ENCODE peak calls at places on chromosomes 5 and 9, in seven cellular contexts. Q is NCI-H460; P is activated T-helper 1 cell treated with anti-CD3 and anti-CD28 coated beads, Interleukin-2, amount 50 U/mL, for 16 hours; M is stimulated activated CD4-positive, alpha-beta T cell treated with anti-CD3 and anti-CD28 coated beads, Interleukin-12 subunit alpha, Interleukin-12 subunit beta, amount 100 ng/mL, for 48 hours; J is stimulated activated naive CD8-positive, alpha-beta T cell treated with anti-CD3 and anti-CD28 coated beads, Interleukin-15, Interleukin-2, amounts not matched to agents 100 U/mL and 50 U/mL, for 24 hours; A is ELR; O is activated T-helper 2 cell treated with anti-CD3 and anti-CD28 coated beads, Interferon-gamma antibody, Interleukin-2, Interleukin-4, amounts not matched to agents 10 μg/mL and 5 μg/mL and 100 μg/mL, durations not matched to agents 14 hours and 24 hours and 36 hours. C is an unnamed sample.

GRCh38 chr5:137619191-137619870 is 116.6 kb downstream of the KLHL3 start:
- DNase-seq in P (no peak), J (no peak), A (peak), Q (no peak), O (no peak), M (no peak), C (peak)

GRCh38 chr5:164799391-164799790 is 1294.0 kb downstream of the MAT2B start:
- DNase-seq in O (no peak), A (no peak), M (no peak), Q (no peak), P (no peak), J (no peak), C (no peak)

GRCh38 chr9:134486127-134486995 is 155.2 kb upstream of the COL5A1 start:
- DNase-seq in Q (no peak), M (no peak), A (no peak), O (no peak), J (no peak), P (no peak), C (peak)

GRCh38 chr5:54745599-54745998 is 228.0 kb downstream of the SNX18 start:
- DNase-seq in P (no peak), Q (no peak), M (no peak), A (no peak), J (no peak), O (no peak), C (no peak)

GRCh38 chr5:1755321-1755949 is 44.2 kb downstream of the MRPL36 start:
- DNase-seq in M (no peak), A (no peak), J (no peak), O (no peak), Q (no peak), P (no peak), C (peak)

GRCh38 chr5:148454576-148454975 is 70.8 kb downstream of the FBXO38 start:
- DNase-seq in M (no peak), Q (no peak), O (no peak), P (no peak), A (no peak), J (no peak), C (peak)

GRCh38 chr5:59351076-59351794 is 542.3 kb downstream of the PDE4D start:
- DNase-seq in J (no peak), M (no peak), O (no peak), Q (no peak), P (no peak), A (no peak), C (no peak)

GRCh38 chr5:173554989-173555705 is 61.3 kb downstream of the BOD1 start:
- DNase-seq in Q (no peak), O (no peak), A (no peak), J (no peak), M (no peak), P (no peak), C (no peak)

GRCh38 chr9:79287152-79287766 is 284.5 kb upstream of the TLE4 start:
- DNase-seq in Q (no peak), O (no peak), A (no peak), M (no peak), P (no peak), J (no peak), C (no peak)

GRCh38 chr5:65721050-65721774 is 697 bp downstream of the SGTB start:
- DNase-seq in M (no peak), P (no peak), J (peak), A (peak), Q (no peak), O (peak), C (peak)

GRCh38 chr5:66242050-66242449 is 98.0 kb downstream of the SREK1 start:
- DNase-seq in O (no peak), P (no peak), M (no peak), J (no peak), A (peak), Q (no peak), C (no peak)

GRCh38 chr5:7382588-7382987 is 13.3 kb upstream of the ADCY2 start:
- DNase-seq in O (no peak), Q (no peak), A (no peak), M (no peak), J (no peak), P (no peak), C (no peak)

GRCh38 chr9:98851730-98852462 is 44.4 kb downstream of the GALNT12 start:
- DNase-seq in A (peak), M (peak), Q (no peak), O (peak), P (no peak), J (peak), C (no peak)

GRCh38 chr9:21812945-21813568 is 10.6 kb downstream of the MTAP start:
- DNase-seq in O (peak), J (peak), A (peak), Q (peak), P (peak), M (peak), C (peak)

GRCh38 chr9:6758418-6759113 is 793 bp downstream of the KDM4C start:
- DNase-seq in J (peak), Q (no peak), M (peak), P (peak), A (peak), O (peak), C (peak)

GRCh38 chr5:126878085-126878484 is 101.1 kb downstream of the LMNB1 start:
- DNase-seq in Q (no peak), O (no peak), A (no peak), J (no peak), M (no peak), P (no peak), C (no peak)

GRCh38 chr5:92909545-92909962 is 671.5 kb downstream of the NR2F1-AS1 start:
- DNase-seq in A (peak), Q (no peak), P (no peak), M (no peak), J (no peak), O (no peak), C (no peak)

GRCh38 chr5:96781031-96781733 is 26.6 kb downstream of the ERAP1 start:
- DNase-seq in J (no peak), P (no peak), O (no peak), Q (no peak), M (no peak), A (peak), C (no peak)

GRCh38 chr5:113059232-113059805 is 82.7 kb downstream of the DCP2 start:
- DNase-seq in O (no peak), Q (no peak), A (no peak), J (no peak), P (no peak), M (no peak), C (peak)

GRCh38 chr5:98794414-98795080 is 21.1 kb downstream of the RGMB start:
- DNase-seq in O (no peak), J (no peak), M (no peak), A (peak), Q (no peak), P (no peak), C (no peak)

GRCh38 chr5:43959148-43959547 is 356.2 kb downstream of the NNT start:
- DNase-seq in Q (no peak), O (no peak), P (no peak), J (no peak), A (no peak), M (no peak), C (no peak)

GRCh38 chr5:30392897-30393296 is 800.6 kb upstream of the CDH6 start:
- DNase-seq in M (no peak), O (no peak), J (no peak), P (no peak), A (no peak), Q (no peak), C (no peak)